ENCODE peak calls at places on chromosomes 7 and 10, in four cellular contexts. E, A, Y and G are unnamed samples.

GRCh38 chr7:43244232-43244631 is 131.8 kb downstream of the HECW1 start:
- DNase-seq in Y (no peak), A (no peak), E (no peak), G (no peak)

GRCh38 chr7:55104707-55105433 is 86.1 kb downstream of the EGFR start:
- DNase-seq in Y (no peak), E (no peak), A (no peak), G (no peak)

GRCh38 chr10:17644485-17644964 is 574 bp downstream of the STAM start:
- DNase-seq in E (peak; percentile 52), Y (no peak), A (no peak), G (no peak)

GRCh38 chr10:30495687-30496086 is 61.7 kb downstream of the MAP3K8 start:
- DNase-seq in Y (no peak), E (no peak), A (no peak), G (no peak)

GRCh38 chr7:27159278-27160146 is 3.0 kb upstream of the HOXA7 start:
- DNase-seq in Y (peak; percentile 41), E (no peak), A (no peak), G (no peak)

GRCh38 chr7:74038194-74038961 is 10.4 kb downstream of the ELN start:
- DNase-seq in Y (no peak), A (no peak), E (no peak), G (no peak)

GRCh38 chr7:91265693-91266066 is 1.4 kb downstream of the FZD1 start:
- DNase-seq in E (no peak), Y (no peak), A (no peak), G (no peak)

GRCh38 chr10:50152792-50153272 is 85.1 kb downstream of the WASHC2A start:
- DNase-seq in A (no peak), E (peak; percentile 36), Y (peak; percentile 69), G (no peak)

GRCh38 chr7:47601119-47601880 is 19.4 kb upstream of the TNS3 start:
- DNase-seq in E (no peak), A (peak; percentile 40), Y (no peak), G (no peak)

GRCh38 chr7:99331002-99331401 is 5.3 kb downstream of the ARPC1A start:
- DNase-seq in E (no peak), Y (no peak), A (no peak), G (no peak)

GRCh38 chr10:129764901-129765663 is 199.0 kb downstream of the EBF3 start:
- DNase-seq in Y (peak; percentile 33), A (no peak), E (no peak), G (no peak)

GRCh38 chr7:1993031-1993685 is 239.6 kb downstream of the MAD1L1 start:
- DNase-seq in A (no peak), Y (no peak), E (no peak), G (no peak)

GRCh38 chr7:28830831-28831230 is 127.3 kb downstream of the TRIL start:
- DNase-seq in A (no peak), Y (no peak), E (no peak), G (no peak)

GRCh38 chr10:63346015-63346441 is 119.7 kb downstream of the JMJD1C start:
- DNase-seq in A (peak; percentile 3), Y (no peak), E (no peak), G (no peak)

GRCh38 chr7:26789481-26790175 is 74.8 kb downstream of the SKAP2 start:
- DNase-seq in Y (no peak), A (no peak), E (no peak), G (no peak)

GRCh38 chr10:115417585-115418265 is 324.6 kb downstream of the ATRNL1 start:
- DNase-seq in E (peak; percentile 22), A (peak; percentile 60), Y (peak; percentile 58), G (peak; percentile 4)

GRCh38 chr7:44964384-44964830 is 14.4 kb downstream of the MYO1G start:
- DNase-seq in A (no peak), E (peak; percentile 71), Y (peak; percentile 55), G (no peak)

GRCh38 chr7:44962483-44963251 is 16.1 kb downstream of the MYO1G start:
- DNase-seq in Y (peak; percentile 67), E (peak; percentile 45), A (no peak), G (no peak)

GRCh38 chr7:44963526-44964290 is 15.1 kb downstream of the MYO1G start:
- DNase-seq in A (no peak), E (peak; percentile 36), Y (peak; percentile 43), G (no peak)

GRCh38 chr7:44959956-44960640 is 18.7 kb downstream of the MYO1G start:
- DNase-seq in Y (no peak), A (no peak), E (peak; percentile 15), G (no peak)

DNA sequence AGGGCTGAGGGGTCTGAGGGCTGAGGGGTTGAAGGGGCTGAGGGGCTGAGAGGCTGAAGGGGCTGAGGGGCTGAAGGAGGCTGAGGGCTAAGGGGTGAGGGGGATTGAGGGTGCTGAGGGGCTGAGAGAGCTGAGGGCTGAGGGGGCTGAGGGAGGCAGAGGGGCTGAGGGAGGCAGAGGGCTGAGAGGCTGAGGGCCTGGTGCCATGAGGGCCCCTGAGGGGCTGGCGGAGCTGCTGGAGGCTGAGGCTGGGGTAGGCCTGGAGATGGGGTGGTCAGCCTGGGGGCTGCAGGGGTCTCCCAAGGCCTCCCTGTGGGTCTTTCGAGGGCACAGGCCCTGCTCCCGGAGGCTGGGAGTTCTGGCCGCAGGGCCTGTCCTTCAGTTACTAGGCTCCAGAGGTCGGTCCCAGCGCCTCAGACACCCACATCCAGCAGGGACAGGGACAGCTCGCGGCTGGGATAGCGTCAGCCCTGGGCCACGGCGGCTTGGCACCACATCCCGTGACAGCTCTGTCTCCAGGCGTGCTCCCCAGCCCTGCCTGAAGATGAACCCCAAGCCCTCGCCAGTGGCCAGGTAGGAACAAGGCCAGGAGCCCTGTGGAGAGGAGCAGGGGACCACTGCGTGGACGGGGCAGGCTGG is 16.9 kb downstream of the MYO1G start:
- DNase-seq in E (peak; percentile 46), A (no peak), Y (no peak), G (no peak)
- TF ChIP-seq TCF12 in E (no peak), A (no peak), Y (no peak), G (no peak)

GRCh38 chr7:38374507-38374906 is 101.1 kb upstream of the TARP start:
- DNase-seq in A (peak; percentile 11), E (peak; percentile 59), Y (peak; percentile 70), G (no peak)
- TF ChIP-seq TCF12 in A (no peak), E (no peak), Y (no peak), G (no peak)

GRCh38 chr10:4062072-4062471 is 277.1 kb upstream of the KLF6 start:
- DNase-seq in A (no peak), E (no peak), Y (no peak), G (no peak)
- TF ChIP-seq TCF12 in A (no peak), E (no peak), Y (no peak), G (no peak)

GRCh38 chr10:23116696-23117095 is 21.3 kb downstream of the MSRB2 start:
- DNase-seq in A (no peak), Y (no peak), E (no peak), G (no peak)

GRCh38 chr10:23106508-23106907 is 11.1 kb downstream of the MSRB2 start:
- DNase-seq in A (no peak), Y (peak; percentile 49), E (no peak), G (no peak)

GRCh38 chr10:23111679-23112286 is 16.4 kb downstream of the MSRB2 start:
- DNase-seq in E (no peak), Y (no peak), A (no peak), G (no peak)

GRCh38 chr10:23114228-23114850 is 19.0 kb downstream of the MSRB2 start:
- DNase-seq in Y (no peak), A (no peak), E (no peak), G (no peak)

DNA sequence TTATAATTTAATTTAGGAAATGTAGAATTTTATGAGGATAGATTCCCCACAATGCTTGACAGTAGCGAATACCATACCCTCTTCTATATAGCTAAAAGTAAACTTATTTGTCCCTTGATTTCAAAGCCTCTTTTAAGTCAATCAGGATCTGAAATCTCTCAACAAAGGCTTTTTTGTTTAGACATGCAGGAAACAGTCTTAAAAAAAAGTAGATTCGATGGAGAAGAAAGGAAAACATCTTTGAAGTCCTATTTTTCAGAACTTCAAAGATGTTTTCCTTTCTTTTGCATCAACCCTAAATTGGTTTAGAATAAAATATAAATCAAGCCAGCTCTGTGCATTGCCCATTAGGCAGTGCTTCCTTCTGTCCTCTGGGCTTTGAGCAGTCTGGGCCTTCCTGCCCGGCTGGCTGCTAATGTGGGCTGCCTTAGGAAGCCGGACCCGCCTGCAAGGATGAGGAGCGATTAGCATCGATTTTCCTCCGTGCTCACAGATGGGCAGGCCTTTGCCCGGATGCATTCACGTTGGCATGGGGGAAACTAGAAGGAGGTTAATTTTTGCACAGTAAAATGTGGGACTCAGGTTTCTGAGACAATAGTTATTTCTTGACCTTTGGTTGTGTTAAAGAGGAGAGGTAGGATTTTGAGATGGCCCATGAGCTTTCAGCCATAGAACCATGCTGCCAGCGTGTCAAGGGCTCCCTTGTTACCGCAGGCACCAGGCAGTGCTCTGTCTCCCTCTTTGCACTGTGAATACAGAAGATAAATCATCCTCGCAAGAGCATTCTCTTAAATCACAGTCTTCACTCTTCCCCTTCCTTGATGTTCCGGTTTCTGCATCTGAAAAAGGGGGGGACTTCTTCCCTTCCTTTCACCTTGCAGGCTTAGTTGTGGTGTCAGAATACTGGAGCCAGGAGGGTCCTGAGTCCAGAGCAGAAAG is 15.6 kb downstream of the MSRB2 start:
- DNase-seq in E (peak; percentile 64), A (peak; percentile 27), Y (no peak), G (no peak)
- TF ChIP-seq TCF12 in E (no peak), A (no peak), Y (no peak), G (no peak)

DNA sequence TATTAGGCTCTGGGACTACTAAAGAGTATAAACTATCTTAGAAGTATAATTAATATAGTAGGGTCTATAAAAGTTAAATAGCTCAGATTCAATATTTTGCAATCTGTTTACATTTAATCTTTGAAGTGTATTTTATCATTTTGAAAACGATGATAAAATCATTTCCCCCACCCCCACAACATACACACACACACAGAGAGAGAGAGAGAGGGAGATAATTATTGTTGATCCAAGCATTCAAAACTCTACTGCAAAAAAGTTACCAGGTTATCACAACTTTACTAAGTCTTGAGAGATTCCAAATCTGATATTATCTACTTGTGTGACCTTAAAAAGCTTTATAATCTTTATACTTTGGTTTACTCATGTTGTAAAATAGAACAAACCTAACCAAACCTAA is 14.0 kb downstream of the ZNF800 start:
- DNase-seq in Y (no peak), A (no peak), E (no peak), G (no peak)
- TF ChIP-seq TCF12 in Y (no peak), A (no peak), E (no peak), G (no peak)

DNA sequence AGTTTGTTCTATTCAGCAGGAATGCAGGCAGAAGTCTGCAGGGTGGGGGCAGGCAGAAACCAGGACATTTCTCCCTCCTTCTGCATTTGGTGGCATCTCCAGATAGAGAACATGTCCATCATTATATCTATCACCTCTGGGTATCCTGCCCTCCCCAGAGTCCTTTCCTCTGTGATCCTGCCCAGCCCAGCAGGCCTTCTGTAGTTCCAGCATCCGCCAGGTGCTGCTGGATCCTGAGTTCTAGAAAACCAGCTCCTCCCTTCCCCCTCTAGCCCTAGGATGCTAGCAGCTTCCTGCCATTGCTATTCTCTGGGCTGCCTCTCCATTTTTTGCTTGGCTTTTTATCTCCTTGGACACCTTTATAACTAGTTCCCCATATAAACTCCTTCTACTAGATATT is 180.3 kb downstream of the KCNMA1 start:
- DNase-seq in Y (no peak), A (no peak), E (no peak), G (no peak)
- TF ChIP-seq TCF12 in Y (peak; percentile 19), A (no peak), E (no peak), G (no peak)